ENCODE peak calls at places on chromosomes 11 and 22, in four cellular contexts. K is left ventricle myocardium inferior, Z is endothelial cell of umbilical vein, W is gastrocnemius medialis. P is an unnamed sample. For H3K9me3, the result is how much of the 10 kb centered on the place peaks cover.

GRCh38 chr11:46298699-46299424 is 21.4 kb downstream of the CREB3L1 start:
- DNase-seq in K (no peak), Z (no peak), W (no peak), P (no peak)

GRCh38 chr22:29030618-29031235 is 30.9 kb downstream of the C22orf31 start:
- DNase-seq in K (peak), Z (peak), W (peak), P (no peak)

GRCh38 chr22:24153353-24153752 is 27.9 kb upstream of the SUSD2 start:
- DNase-seq in K (no peak), Z (no peak), W (no peak), P (no peak)

GRCh38 chr11:72668645-72669347 is 5.4 kb downstream of the PDE2A start:
- DNase-seq in K (no peak), Z (no peak), W (no peak), P (no peak)

GRCh38 chr22:22776121-22776520 is 111.5 kb upstream of the IGLL5 start:
- DNase-seq in K (no peak), Z (no peak), W (no peak), P (no peak)

GRCh38 chr22:22716136-22716535 is 71.7 kb downstream of the GGTLC2 start:
- DNase-seq in K (no peak), Z (no peak), W (no peak), P (no peak)

GRCh38 chr11:120004723-120005122 is 133.2 kb downstream of the TRIM29 start:
- DNase-seq in K (no peak), Z (no peak), W (no peak), P (no peak)

GRCh38 chr11:93652161-93652597 is 9.3 kb upstream of the CEP295 start:
- DNase-seq in K (no peak), Z (peak), W (no peak), P (peak)

GRCh38 chr11:83583953-83584352 is 297.8 kb upstream of the CCDC90B start:
- DNase-seq in K (no peak), Z (no peak), W (no peak), P (no peak)

GRCh38 chr11:8263769-8264410 is at the start of gene LMO1:
- DNase-seq in K (peak), Z (peak), W (peak), P (peak)

GRCh38 chr11:65869643-65870306 is 2.8 kb downstream of the EFEMP2 start:
- DNase-seq in K (peak), Z (no peak), W (no peak), P (no peak)

GRCh38 chr22:36253523-36254490 is 874 bp downstream of the APOL1 start:
- DNase-seq in K (no peak), Z (no peak), W (no peak), P (no peak)

GRCh38 chr22:25694167-25694907 is 47.7 kb upstream of the MYO18B start:
- DNase-seq in K (no peak), Z (no peak), W (no peak), P (no peak)

GRCh38 chr11:8354622-8355417 is 91.1 kb upstream of the LMO1 start:
- DNase-seq in K (no peak), Z (no peak), W (no peak), P (no peak)

DNA sequence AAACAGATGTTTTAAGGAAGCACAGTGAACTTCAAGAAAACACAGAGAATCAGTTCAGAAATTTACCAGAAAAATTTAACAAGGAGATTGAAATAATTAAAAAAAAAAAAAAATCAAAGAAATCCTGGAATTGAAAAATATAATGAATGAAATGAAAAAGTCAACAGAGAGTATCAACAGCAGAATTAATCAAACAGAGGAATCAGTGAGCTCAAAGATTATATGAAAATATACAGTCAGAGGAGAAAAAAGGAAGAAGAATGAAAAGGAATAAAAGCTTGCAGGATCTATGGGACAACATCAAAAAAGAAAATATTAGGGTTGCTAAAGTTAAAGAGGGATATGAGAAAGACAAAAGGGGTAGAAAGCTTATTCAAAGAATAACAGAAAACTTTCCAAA is 82.3 kb downstream of the XRRA1 start:
- DNase-seq in K (no peak), Z (no peak), W (no peak), P (no peak)
- H3K9me3 ChIP-seq in K (half or more), Z (under half), W (half or more), P (under half)

DNA sequence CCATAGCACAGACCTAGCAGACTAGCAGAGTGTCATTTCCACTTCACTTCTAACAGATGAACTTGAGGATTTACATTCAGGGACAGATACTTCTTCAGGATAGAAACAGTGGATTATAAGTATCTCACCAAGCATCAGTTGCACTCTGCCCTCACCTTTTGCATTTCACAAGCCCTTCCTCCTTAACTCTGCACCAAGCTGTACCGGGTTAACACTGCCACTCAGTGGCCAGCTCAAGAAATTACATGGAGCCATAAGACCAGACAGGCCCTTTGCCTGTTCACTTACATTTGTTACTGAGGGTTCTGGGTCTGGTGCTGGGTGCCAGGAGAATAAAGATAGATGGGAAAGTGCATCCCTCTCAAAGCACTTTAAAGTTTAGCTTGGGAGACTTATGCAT is 309.8 kb downstream of the SHANK2 start:
- DNase-seq in K (no peak), Z (no peak), W (no peak), P (no peak)
- H3K9me3 ChIP-seq in K (half or more), Z (under half), W (under half), P (under half)

GRCh38 chr11:103733889-103734288 is 302.6 kb upstream of the DDI1 start:
- DNase-seq in K (no peak), Z (no peak), W (no peak), P (no peak)

GRCh38 chr11:103735497-103736032 is 300.9 kb upstream of the DDI1 start:
- DNase-seq in K (no peak), Z (no peak), W (no peak), P (no peak)

GRCh38 chr11:103729653-103730052 is 306.8 kb upstream of the DDI1 start:
- DNase-seq in K (no peak), Z (no peak), W (no peak), P (no peak)

GRCh38 chr11:103730151-103730940 is 306.1 kb upstream of the DDI1 start:
- DNase-seq in K (no peak), Z (peak), W (no peak), P (no peak)

DNA sequence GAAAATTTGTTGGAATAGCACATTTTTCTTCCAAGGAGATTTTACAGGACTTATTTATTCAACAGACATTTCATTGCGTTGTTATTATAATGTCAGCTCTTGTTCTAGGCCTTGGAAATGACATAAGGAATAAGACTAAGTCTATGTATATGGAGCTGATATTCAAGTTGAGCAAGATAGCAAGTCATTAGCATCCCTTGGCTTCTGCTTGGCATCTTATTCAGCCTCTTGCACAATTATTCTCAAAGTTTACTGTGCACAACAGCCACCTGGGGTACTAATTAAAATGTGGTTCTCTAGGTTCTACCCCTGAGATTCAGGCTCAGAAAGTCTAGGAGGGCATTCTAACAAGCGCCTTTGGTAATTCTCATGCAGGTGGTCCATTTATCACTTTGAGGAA is 304.8 kb upstream of the DDI1 start:
- DNase-seq in K (no peak), Z (no peak), W (no peak), P (no peak)
- H3K9me3 ChIP-seq in K (under half), Z (under half), W (under half), P (under half)

GRCh38 chr22:42814616-42815015 is 42.5 kb downstream of the ARFGAP3 start:
- DNase-seq in K (no peak), Z (no peak), W (no peak), P (no peak)
- H3K9me3 ChIP-seq in K (under half), Z (under half), W (under half), P (under half)

GRCh38 chr22:47696776-47697175 is 934.3 kb downstream of the TBC1D22A start:
- DNase-seq in K (no peak), Z (no peak), W (no peak), P (no peak)

GRCh38 chr22:47695176-47695575 is 932.7 kb downstream of the TBC1D22A start:
- DNase-seq in K (no peak), Z (no peak), W (no peak), P (no peak)

GRCh38 chr22:47694536-47694935 is 932.1 kb downstream of the TBC1D22A start:
- DNase-seq in K (no peak), Z (no peak), W (no peak), P (no peak)

GRCh38 chr22:47698906-47699305 is 936.5 kb downstream of the TBC1D22A start:
- DNase-seq in K (no peak), Z (no peak), W (no peak), P (no peak)

DNA sequence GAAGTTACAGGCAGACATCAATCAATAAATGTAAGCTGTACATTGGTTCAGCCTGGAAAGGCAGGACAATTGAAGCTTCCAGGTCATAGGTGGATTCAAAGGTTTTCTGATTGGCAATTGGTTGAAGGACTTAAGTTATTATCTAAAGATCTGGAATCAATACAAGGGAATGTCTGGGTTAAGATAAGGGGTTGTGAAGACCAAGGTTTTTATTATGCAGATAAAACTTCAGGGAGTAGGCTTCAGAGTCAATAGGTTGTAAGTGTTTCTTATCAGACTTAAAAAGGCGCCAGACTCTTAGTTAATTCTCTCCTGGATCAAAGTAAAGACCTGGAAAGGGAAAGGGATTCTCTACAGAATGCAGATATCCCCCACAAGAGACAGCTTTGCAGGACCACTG is 935.4 kb downstream of the TBC1D22A start:
- DNase-seq in K (no peak), Z (no peak), W (no peak), P (no peak)
- H3K9me3 ChIP-seq in K (under half), Z (under half), W (under half), P (under half)

GRCh38 chr11:39910087-39910486 is 1549.4 kb downstream of the LRRC4C start:
- DNase-seq in K (no peak), Z (no peak), W (no peak), P (no peak)
- H3K9me3 ChIP-seq in K (under half), Z (under half), W (under half), P (under half)

GRCh38 chr11:106495046-106495445 is 417.6 kb downstream of the AASDHPPT start:
- DNase-seq in K (no peak), Z (no peak), W (no peak), P (no peak)

GRCh38 chr11:106497321-106497720 is 419.9 kb downstream of the AASDHPPT start:
- DNase-seq in K (no peak), Z (no peak), W (no peak), P (no peak)

GRCh38 chr11:106496677-106497076 is 419.2 kb downstream of the AASDHPPT start:
- DNase-seq in K (no peak), Z (no peak), W (no peak), P (no peak)

GRCh38 chr11:106493751-106494150 is 416.3 kb downstream of the AASDHPPT start:
- DNase-seq in K (no peak), Z (no peak), W (no peak), P (no peak)

GRCh38 chr11:106491751-106492150 is 414.3 kb downstream of the AASDHPPT start:
- DNase-seq in K (no peak), Z (no peak), W (no peak), P (no peak)
- H3K9me3 ChIP-seq in K (under half), Z (under half), W (under half), P (under half)

GRCh38 chr11:55345306-55345705 is 2.3 kb downstream of the OR4A16 start:
- DNase-seq in K (no peak), Z (no peak), W (no peak), P (no peak)

DNA sequence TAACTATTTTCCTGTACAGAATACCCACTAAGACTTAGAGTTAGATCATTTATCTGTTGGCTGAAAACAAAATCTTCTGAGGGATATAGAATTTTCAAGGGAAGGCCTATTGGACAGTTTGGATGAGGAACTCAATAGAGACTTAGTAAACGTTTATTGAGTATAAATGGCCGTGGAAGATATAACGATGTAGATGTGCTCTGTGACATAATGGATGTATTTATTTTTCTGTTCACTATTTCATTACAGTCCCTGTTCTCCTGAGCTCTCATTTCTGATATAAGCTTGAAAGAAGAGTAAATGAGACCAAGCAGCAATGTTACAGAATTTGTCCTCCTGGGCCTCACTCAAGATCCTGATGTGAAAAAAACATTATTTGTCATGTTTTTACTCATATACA is at the start of gene OR4A16:
- DNase-seq in K (no peak), Z (no peak), W (no peak), P (no peak)
- H3K9me3 ChIP-seq in K (under half), Z (under half), W (under half), P (under half)